ENCODE peak calls at places on chromosomes 2 and 18, in ten cellular contexts. O, R, M, Q, C, T, W, S, P and J are unnamed samples.

GRCh38 chr2:121682396-121683298 is 33.4 kb upstream of the CLASP1 start:
- DNase-seq in W (no peak), S (no peak), T (no peak), R (no peak), O (no peak), C (no peak), M (no peak), Q (no peak), P (no peak), J (no peak)

GRCh38 chr18:24426073-24426397 is 435 bp upstream of the IMPACT start:
- DNase-seq in Q (no peak), P (no peak), W (no peak), T (no peak), O (no peak), R (no peak), C (no peak), S (no peak), M (no peak), J (no peak)

GRCh38 chr18:11695736-11696135 is 6.7 kb downstream of the GNAL start:
- DNase-seq in O (peak; percentile 46), R (no peak), W (no peak), C (no peak), S (no peak), T (no peak), Q (no peak), P (no peak), M (no peak), J (no peak)

GRCh38 chr2:42801388-42801787 is 9.0 kb upstream of the HAAO start:
- DNase-seq in W (no peak), S (no peak), M (no peak), C (no peak), R (no peak), Q (no peak), O (peak; percentile 18), T (no peak), P (peak; percentile 29), J (no peak)

GRCh38 chr2:168793596-168793995 is 8.8 kb upstream of the NOSTRIN start:
- DNase-seq in P (no peak), T (no peak), O (no peak), C (no peak), M (no peak), S (no peak), Q (no peak), R (no peak), W (no peak), J (no peak)

GRCh38 chr2:207161247-207161646 is 4.5 kb downstream of the KLF7 start:
- DNase-seq in W (no peak), M (peak; percentile 40), C (no peak), Q (no peak), T (no peak), R (no peak), O (no peak), P (peak; percentile 59), S (peak; percentile 0), J (no peak)

GRCh38 chr2:160039166-160039903 is 23.1 kb downstream of the PLA2R1 start:
- DNase-seq in O (no peak), S (no peak), P (no peak), T (no peak), C (peak; percentile 50), Q (no peak), R (no peak), M (no peak), W (no peak), J (no peak)

GRCh38 chr2:237923507-237924163 is 43.2 kb upstream of the UBE2F start:
- DNase-seq in P (peak; percentile 83), C (peak; percentile 60), Q (peak; percentile 92), M (peak; percentile 61), W (peak; percentile 64), R (peak; percentile 84), S (peak; percentile 5), O (peak; percentile 59), T (peak; percentile 70), J (peak; percentile 90)

GRCh38 chr2:104852161-104852689 is 1.7 kb upstream of the POU3F3 start:
- DNase-seq in W (no peak), T (no peak), O (no peak), C (no peak), S (no peak), Q (peak; percentile 51), R (no peak), M (no peak), P (peak; percentile 49), J (no peak)